ENCODE peak calls at places on chromosomes 5 and 9, in six cellular contexts. E is neuronal stem cell, H is H9, R is H1, S is IMR-90, Y is mesenchymal stem cell. Q is an unnamed sample.

GRCh38 chr5:90134892-90135291 is 274.7 kb downstream of the CETN3 start:
- DNase-seq in E (no peak), H (no peak), R (no peak), S (peak), Y (peak), Q (peak)

GRCh38 chr9:116051528-116051927 is 102.1 kb upstream of the PAPPA start:
- DNase-seq in E (no peak), H (no peak), R (no peak), S (no peak), Y (no peak), Q (no peak)

GRCh38 chr9:133199648-133200321 is 9.3 kb downstream of the OBP2B start:
- DNase-seq in E (no peak), H (peak), R (peak), S (no peak), Y (no peak), Q (no peak)

GRCh38 chr5:40616791-40617190 is 62.9 kb upstream of the PTGER4 start:
- DNase-seq in E (no peak), H (no peak), R (no peak), S (no peak), Y (no peak), Q (peak)

GRCh38 chr9:2017459-2018161 is 2.5 kb downstream of the SMARCA2 start:
- DNase-seq in E (peak), H (peak), R (peak), S (peak), Y (peak), Q (peak)

GRCh38 chr9:69484023-69484422 is 159.0 kb downstream of the ENTREP1 start:
- DNase-seq in E (no peak), H (no peak), R (no peak), S (no peak), Y (no peak), Q (no peak)

GRCh38 chr5:2946315-2946714 is 194.8 kb upstream of the IRX2 start:
- DNase-seq in E (no peak), H (no peak), R (no peak), S (no peak), Y (no peak), Q (no peak)

GRCh38 chr9:133821606-133822438 is 83.7 kb upstream of the SARDH start:
- DNase-seq in E (no peak), H (no peak), R (no peak), S (peak), Y (no peak), Q (no peak)

GRCh38 chr5:111859031-111859430 is 102.0 kb upstream of the NREP start:
- DNase-seq in E (no peak), H (no peak), R (no peak), S (peak), Y (no peak), Q (no peak)

GRCh38 chr9:126055386-126055785 is 271.2 kb upstream of the MVB12B start:
- DNase-seq in E (no peak), H (no peak), R (no peak), S (peak), Y (peak), Q (peak)

GRCh38 chr9:81391457-81391825 is 297.9 kb downstream of the TLE1 start:
- DNase-seq in E (no peak), H (no peak), R (no peak), S (no peak), Y (no peak), Q (peak)

GRCh38 chr5:4295663-4296339 is 700.2 kb downstream of the IRX1 start:
- DNase-seq in E (peak), H (peak), R (peak), S (no peak), Y (no peak), Q (no peak)

DNA sequence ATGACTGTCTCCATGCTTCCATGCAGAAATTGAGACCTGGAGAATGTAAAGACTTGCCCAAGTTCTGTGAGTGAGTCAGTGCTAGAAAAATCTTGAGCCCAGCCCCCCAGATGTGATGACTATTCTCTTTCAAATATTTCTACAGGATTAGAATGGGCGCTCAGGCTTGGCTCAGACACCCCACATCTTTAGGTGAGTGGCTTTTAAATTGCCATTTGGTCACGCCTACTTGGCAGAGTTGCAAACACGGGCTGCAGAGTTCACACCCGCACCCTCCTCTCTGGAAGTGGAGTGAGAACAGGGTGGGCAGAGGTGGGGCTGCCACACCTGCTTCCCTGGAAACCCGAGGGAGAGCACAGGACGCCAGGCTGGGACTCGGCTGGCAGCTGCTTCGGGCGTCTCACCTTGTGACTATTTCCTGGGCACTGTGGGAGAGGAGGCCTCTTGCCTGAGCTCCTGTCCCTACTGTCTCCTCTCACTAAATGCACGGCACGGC is 37.6 kb downstream of the ROPN1L start:
- DNase-seq in E (no peak), H (no peak), R (no peak), S (peak), Y (peak), Q (no peak)
- H3K4ac ChIP-seq in E (no peak), H (no peak), R (no peak), S (peak), Y (no peak), Q (no peak)

GRCh38 chr9:127539259-127539981 is 72.7 kb upstream of the STXBP1 start:
- DNase-seq in E (no peak), H (no peak), R (no peak), S (peak), Y (peak), Q (peak)
- H4K91ac ChIP-seq in E (no peak), H (no peak), R (no peak), S (peak), Y (peak), Q (peak)

GRCh38 chr5:123214193-123214592 is 125.2 kb downstream of the PRDM6 start:
- DNase-seq in E (no peak), H (no peak), R (no peak), S (no peak), Y (no peak), Q (no peak)

GRCh38 chr5:123220616-123221146 is 131.6 kb downstream of the PRDM6 start:
- DNase-seq in E (peak), H (no peak), R (no peak), S (no peak), Y (no peak), Q (no peak)

GRCh38 chr5:123217183-123217582 is 128.1 kb downstream of the PRDM6 start:
- DNase-seq in E (no peak), H (no peak), R (no peak), S (peak), Y (no peak), Q (no peak)

GRCh38 chr5:123211084-123211483 is 122.0 kb downstream of the PRDM6 start:
- DNase-seq in E (no peak), H (no peak), R (no peak), S (no peak), Y (no peak), Q (no peak)

GRCh38 chr5:123215929-123216702 is 127.1 kb downstream of the PRDM6 start:
- DNase-seq in E (peak), H (no peak), R (no peak), S (no peak), Y (no peak), Q (peak)
- H3K4me2 ChIP-seq in E (no peak), H (no peak), R (no peak), S (no peak), Y (no peak), Q (no peak)

GRCh38 chr9:127981559-127982121 is 851 bp upstream of the EEIG1 start:
- DNase-seq in E (no peak), H (no peak), R (no peak), S (no peak), Y (no peak), Q (no peak)
- H3K4ac ChIP-seq in E (no peak), H (peak), R (peak), S (peak), Y (peak), Q (peak)

GRCh38 chr9:84922051-84922450 is 252.5 kb downstream of the NTRK2 start:
- DNase-seq in E (no peak), H (no peak), R (no peak), S (no peak), Y (no peak), Q (no peak)
- H4K91ac ChIP-seq in E (no peak), H (no peak), R (no peak), S (no peak), Y (no peak), Q (no peak)

Q was measured in trophoblast cell.